ENCODE peak calls at places on chromosomes 12 and 14, in eight cellular contexts. V is AG10803, F is upper lobe of right lung, C is tibial artery, W is endothelial cell of umbilical vein, B is transverse colon, Q is choroid plexus epithelial cell, X is lower lobe of right lung. L is an unnamed sample.

GRCh38 chr12:6471992-6472366 is 1.5 kb upstream of the VAMP1 start:
- DNase-seq in V (peak), F (no peak), C (no peak), W (no peak), B (no peak), Q (no peak), X (no peak), L (peak)

GRCh38 chr14:31243860-31244259 is 36.3 kb upstream of the HECTD1 start:
- DNase-seq in V (no peak), F (no peak), C (no peak), W (no peak), B (peak), Q (no peak), X (no peak), L (no peak)

GRCh38 chr14:95460647-95461478 is 55.6 kb downstream of the SYNE3 start:
- DNase-seq in V (peak), F (no peak), C (no peak), W (peak), B (peak), Q (peak), X (no peak), L (peak)

GRCh38 chr14:31855262-31855661 is 221.8 kb upstream of the ARHGAP5 start:
- DNase-seq in V (peak), F (no peak), C (no peak), W (no peak), B (no peak), Q (peak), X (no peak), L (no peak)

GRCh38 chr12:126663304-126664094 is 1598.3 kb downstream of the AACS start:
- DNase-seq in V (no peak), F (no peak), C (no peak), W (no peak), B (no peak), Q (peak), X (no peak), L (peak)

GRCh38 chr14:75170797-75171196 is 5.6 kb downstream of the TMED10 start:
- DNase-seq in V (no peak), F (no peak), C (no peak), W (no peak), B (no peak), Q (no peak), X (no peak), L (no peak)

GRCh38 chr14:89544636-89545301 is 127.7 kb upstream of the FOXN3 start:
- DNase-seq in V (no peak), F (no peak), C (no peak), W (no peak), B (no peak), Q (peak), X (no peak), L (no peak)

GRCh38 chr14:52299692-52300278 is 14.3 kb upstream of the PTGER2 start:
- DNase-seq in V (peak), F (no peak), C (no peak), W (peak), B (no peak), Q (peak), X (no peak), L (peak)

GRCh38 chr12:110349521-110350151 is 53.9 kb downstream of the ANAPC7 start:
- DNase-seq in V (no peak), F (no peak), C (no peak), W (no peak), B (no peak), Q (no peak), X (no peak), L (no peak)

GRCh38 chr14:50082784-50083466 is 33.4 kb downstream of the VCPKMT start:
- DNase-seq in V (no peak), F (peak), C (no peak), W (no peak), B (peak), Q (peak), X (no peak), L (no peak)

GRCh38 chr12:57118711-57119271 is 7.6 kb upstream of the STAT6 start:
- DNase-seq in V (no peak), F (no peak), C (no peak), W (no peak), B (no peak), Q (no peak), X (no peak), L (no peak)

GRCh38 chr14:67440513-67440912 is 28.5 kb upstream of the PLEK2 start:
- DNase-seq in V (no peak), F (no peak), C (no peak), W (no peak), B (peak), Q (no peak), X (no peak), L (no peak)
- H3K4me3 ChIP-seq in V (no peak), F (no peak), C (no peak), W (no peak), B (no peak), Q (no peak), X (no peak), L (no peak)

GRCh38 chr12:65169311-65170244 is at the start of gene LEMD3:
- DNase-seq in V (peak), F (peak), C (peak), W (peak), B (peak), Q (peak), X (peak), L (peak)
- TF ChIP-seq CTCF in V (no peak), F (no peak), C (no peak), W (no peak), B (no peak), Q (peak), X (no peak), L (no peak)

GRCh38 chr14:72893636-72894322 is at the start of gene DPF3:
- DNase-seq in V (peak), F (peak), C (peak), W (peak), B (peak), Q (peak), X (peak), L (peak)

GRCh38 chr14:72894623-72895378 is 900 bp upstream of the DPF3 start:
- DNase-seq in V (no peak), F (no peak), C (no peak), W (peak), B (peak), Q (no peak), X (no peak), L (no peak)

GRCh38 chr14:72892879-72893635 is 844 bp downstream of the DPF3 start:
- DNase-seq in V (no peak), F (peak), C (no peak), W (peak), B (peak), Q (peak), X (peak), L (peak)

GRCh38 chr14:72892103-72892878 is 1.6 kb downstream of the DPF3 start:
- DNase-seq in V (no peak), F (no peak), C (no peak), W (peak), B (peak), Q (peak), X (no peak), L (peak)

DNA sequence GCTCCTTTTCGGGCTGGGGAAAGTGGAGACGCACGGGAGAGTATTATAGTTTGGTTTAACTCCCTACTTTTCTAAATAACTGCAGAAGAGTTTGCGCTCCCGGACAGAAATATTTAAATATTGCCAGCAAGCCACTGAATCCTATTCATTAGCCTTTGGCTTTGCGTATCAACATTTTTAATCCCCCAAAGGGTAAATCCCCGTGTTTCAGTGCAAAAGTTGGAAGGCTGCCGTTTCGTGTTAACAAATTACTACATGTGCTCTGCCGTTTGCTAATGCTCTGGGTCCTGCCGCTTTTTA is 372 bp upstream of the DPF3 start:
- DNase-seq in V (no peak), F (no peak), C (no peak), W (no peak), B (no peak), Q (no peak), X (no peak), L (no peak)
- H3K4me3 ChIP-seq in V (peak), F (peak), C (peak), W (peak), B (peak), Q (peak), X (peak), L (peak)

GRCh38 chr14:70858641-70859040 is 48.6 kb upstream of the PCNX1 start:
- DNase-seq in V (no peak), F (no peak), C (no peak), W (no peak), B (no peak), Q (no peak), X (no peak), L (no peak)

GRCh38 chr14:70856851-70857498 is 47.7 kb upstream of the MAP3K9 start:
- DNase-seq in V (peak), F (no peak), C (no peak), W (no peak), B (no peak), Q (peak), X (no peak), L (peak)

GRCh38 chr14:70857499-70857895 is 48.2 kb upstream of the MAP3K9 start:
- DNase-seq in V (no peak), F (no peak), C (no peak), W (no peak), B (no peak), Q (peak), X (no peak), L (no peak)

GRCh38 chr14:70855486-70855885 is 46.2 kb upstream of the MAP3K9 start:
- DNase-seq in V (no peak), F (no peak), C (no peak), W (no peak), B (no peak), Q (no peak), X (no peak), L (no peak)
- TF ChIP-seq CTCF in V (no peak), F (no peak), C (no peak), W (no peak), B (no peak), Q (no peak), X (no peak), L (no peak)

GRCh38 chr12:9669534-9669933 is at the start of gene CLEC2D:
- DNase-seq in V (no peak), F (no peak), C (no peak), W (no peak), B (no peak), Q (no peak), X (no peak), L (no peak)
- H3K4me3 ChIP-seq in V (no peak), F (peak), C (no peak), W (no peak), B (no peak), Q (no peak), X (peak), L (no peak)

GRCh38 chr12:96623155-96623554 is 133.8 kb downstream of the CFAP54 start:
- DNase-seq in V (no peak), F (no peak), C (no peak), W (no peak), B (no peak), Q (no peak), X (no peak), L (no peak)

DNA sequence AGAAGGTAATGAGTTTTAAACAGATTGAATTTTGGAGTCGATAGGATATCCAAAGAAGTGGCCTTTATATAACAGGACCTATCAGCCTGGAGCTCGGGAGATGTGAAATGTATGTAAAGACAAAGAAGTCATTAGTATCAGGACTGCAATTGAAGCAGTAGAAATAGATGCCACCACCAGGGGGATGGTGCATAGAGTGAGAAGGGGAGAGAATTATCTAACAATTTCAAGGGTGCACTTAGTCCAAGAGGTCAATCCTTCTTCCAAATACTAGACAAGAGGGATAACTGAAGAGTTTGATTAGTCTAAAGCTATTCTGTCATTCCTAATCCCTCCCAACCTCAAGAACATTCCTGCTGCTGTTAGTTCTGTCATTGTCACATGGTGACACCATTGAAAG is 127.8 kb downstream of the CFAP54 start:
- DNase-seq in V (no peak), F (no peak), C (no peak), W (no peak), B (no peak), Q (no peak), X (no peak), L (no peak)
- TF ChIP-seq CTCF in V (no peak), F (no peak), C (no peak), W (no peak), B (no peak), Q (no peak), X (no peak), L (no peak)

GRCh38 chr12:104050436-104050835 is 449 bp upstream of the GLT8D2 start:
- DNase-seq in V (peak), F (no peak), C (no peak), W (no peak), B (no peak), Q (no peak), X (no peak), L (peak)
- H3K4me3 ChIP-seq in V (peak), F (peak), C (peak), W (no peak), B (peak), Q (peak), X (peak), L (peak)

GRCh38 chr14:28609228-28609828 is 157.3 kb upstream of the FOXG1 start:
- DNase-seq in V (peak), F (no peak), C (no peak), W (peak), B (peak), Q (peak), X (peak), L (peak)
- TF ChIP-seq CTCF in V (peak), F (peak), C (peak), W (peak), B (peak), Q (peak), X (peak), L (peak)

GRCh38 chr14:64713677-64714076 is 9.5 kb downstream of the PLEKHG3 start:
- DNase-seq in V (no peak), F (no peak), C (no peak), W (no peak), B (no peak), Q (no peak), X (no peak), L (no peak)

GRCh38 chr14:64714432-64715025 is 10.3 kb downstream of the PLEKHG3 start:
- DNase-seq in V (no peak), F (no peak), C (peak), W (no peak), B (no peak), Q (no peak), X (no peak), L (no peak)

GRCh38 chr14:64717870-64718269 is 13.6 kb downstream of the PLEKHG3 start:
- DNase-seq in V (no peak), F (no peak), C (peak), W (no peak), B (no peak), Q (no peak), X (no peak), L (no peak)

GRCh38 chr14:64715146-64715627 is 11.0 kb downstream of the PLEKHG3 start:
- DNase-seq in V (no peak), F (no peak), C (peak), W (no peak), B (no peak), Q (no peak), X (no peak), L (no peak)

DNA sequence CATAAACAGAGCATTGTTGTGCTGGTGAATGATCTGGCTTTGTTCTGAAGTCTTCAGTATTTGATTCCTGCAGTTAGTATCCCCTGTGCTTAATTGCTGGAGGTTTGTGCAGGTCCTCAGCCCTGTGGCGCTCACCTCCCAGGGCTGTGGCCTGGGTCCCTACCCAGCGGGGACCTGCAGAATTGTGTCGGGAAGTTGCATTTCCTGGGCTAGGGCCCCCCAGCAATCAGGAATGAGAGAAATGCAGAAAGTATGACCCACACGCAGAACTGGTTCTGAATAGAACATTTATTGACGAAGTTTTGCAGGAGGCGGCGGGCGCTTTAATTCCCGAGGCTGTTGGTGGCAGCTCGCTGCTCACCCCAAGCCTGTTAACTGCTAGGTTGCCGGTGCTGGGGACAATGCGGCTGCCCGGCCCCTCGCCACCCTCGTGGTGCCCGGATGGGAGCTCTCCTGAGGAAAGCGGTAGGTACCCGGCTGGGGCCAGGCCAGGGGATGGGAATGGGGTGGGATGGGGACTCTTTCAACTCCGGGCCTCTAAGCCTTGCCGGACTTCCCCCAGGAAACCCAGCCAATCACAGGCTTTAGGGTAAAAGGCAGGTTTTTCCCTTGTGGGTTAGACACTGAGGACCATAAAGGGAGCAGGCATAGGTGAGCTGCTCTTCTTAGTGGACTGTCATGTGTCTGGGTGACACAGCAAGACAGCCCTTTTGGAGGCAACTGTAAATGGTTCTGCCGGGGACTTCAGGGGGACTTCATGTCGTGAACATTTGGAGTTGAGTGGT is 11.6 kb downstream of the PLEKHG3 start:
- DNase-seq in V (no peak), F (no peak), C (peak), W (no peak), B (no peak), Q (peak), X (no peak), L (no peak)
- H3K4me3 ChIP-seq in V (peak), F (peak), C (peak), W (no peak), B (no peak), Q (peak), X (peak), L (no peak)